ENCODE peak calls at places on chromosomes 3 and 15, in five cellular contexts. G is T1000, R is NCI-H1694 treated with DMSO at 0.1 percent for 48 hours, H is epithelial cell of proximal tubule, I is GM23248. J is an unnamed sample.

GRCh38 chr3:177574232-177574856 is 377.1 kb upstream of the TBL1XR1 start:
- DNase-seq in G (no peak), I (peak), R (no peak), H (no peak), J (no peak)

GRCh38 chr3:10777627-10778026 is 38.4 kb upstream of the SLC6A11 start:
- DNase-seq in G (no peak), H (no peak), R (no peak), I (no peak), J (no peak)

GRCh38 chr3:41933154-41933676 is 28.7 kb downstream of the ULK4 start:
- DNase-seq in G (peak), R (no peak), H (no peak), I (peak), J (no peak)

GRCh38 chr3:61876797-61877196 is 315.4 kb downstream of the PTPRG start:
- DNase-seq in R (no peak), H (no peak), I (peak), G (no peak), J (no peak)

GRCh38 chr15:34318277-34319079 is 19.1 kb downstream of the SLC12A6 start:
- DNase-seq in I (peak), H (peak), R (no peak), G (no peak), J (peak)

GRCh38 chr15:68818671-68819450 is 1.8 kb downstream of the ANP32A start:
- DNase-seq in G (no peak), I (peak), R (peak), H (no peak), J (no peak)

GRCh38 chr3:72441284-72441994 is 406.8 kb downstream of the SHQ1 start:
- DNase-seq in I (peak), R (no peak), G (no peak), H (no peak), J (no peak)

GRCh38 chr15:81071130-81071529 is 62.9 kb upstream of the CFAP161 start:
- DNase-seq in R (no peak), G (no peak), H (no peak), I (peak), J (no peak)

GRCh38 chr15:71660501-71660900 is 149.9 kb upstream of the NR2E3 start:
- DNase-seq in R (peak), G (no peak), I (no peak), H (no peak), J (no peak)

GRCh38 chr3:29384640-29385039 is 103.8 kb downstream of the RBMS3 start:
- DNase-seq in G (no peak), R (no peak), H (no peak), I (peak), J (no peak)

GRCh38 chr15:95475067-95475466 is 855.4 kb upstream of the NR2F2 start:
- DNase-seq in R (no peak), G (no peak), I (no peak), H (no peak), J (no peak)

GRCh38 chr3:177881330-177881729 is 654.9 kb upstream of the KCNMB2 start:
- DNase-seq in H (no peak), I (no peak), R (no peak), G (no peak), J (no peak)

GRCh38 chr3:196008929-196009328 is 73.0 kb downstream of the TFRC start:
- DNase-seq in R (no peak), H (no peak), G (no peak), I (no peak), J (no peak)

GRCh38 chr15:89068325-89068784 is 19.9 kb upstream of the ABHD2 start:
- DNase-seq in I (peak), H (no peak), G (peak), R (no peak), J (no peak)

GRCh38 chr3:159239054-159239453 is 437.2 kb downstream of the MFSD1 start:
- DNase-seq in H (no peak), R (no peak), I (peak), G (no peak), J (no peak)

GRCh38 chr15:80487884-80488283 is 83.7 kb downstream of the ARNT2 start:
- DNase-seq in R (no peak), H (no peak), G (no peak), I (no peak), J (no peak)

GRCh38 chr3:197465996-197466549 is 89.7 kb downstream of the BDH1 start:
- DNase-seq in R (no peak), I (peak), H (no peak), G (no peak), J (no peak)

GRCh38 chr15:91099616-91100560 is at the start of gene SV2B:
- DNase-seq in I (peak), R (no peak), H (no peak), G (no peak), J (no peak)

GRCh38 chr3:79368403-79368802 is 399.4 kb downstream of the ROBO1 start:
- DNase-seq in I (no peak), H (no peak), R (no peak), G (no peak), J (no peak)

GRCh38 chr15:99492716-99493115 is 73.1 kb upstream of the MEF2A start:
- DNase-seq in G (no peak), H (no peak), R (no peak), I (no peak), J (no peak)

GRCh38 chr3:63064216-63064755 is 189.1 kb upstream of the CADPS start:
- DNase-seq in G (no peak), I (peak), R (no peak), H (no peak), J (no peak)

GRCh38 chr3:45796902-45797637 is 734 bp upstream of the SLC6A20 start:
- DNase-seq in I (no peak), R (no peak), G (no peak), H (no peak), J (no peak)

GRCh38 chr15:90862964-90863721 is 5.2 kb upstream of the FURIN start:
- DNase-seq in G (peak), R (no peak), I (peak), H (no peak), J (no peak)

GRCh38 chr3:152021951-152022461 is 148.6 kb downstream of the SUCNR1 start:
- DNase-seq in I (peak), R (no peak), H (peak), G (peak), J (no peak)

GRCh38 chr3:109018828-109019227 is 65.1 kb upstream of the GUCA1C start:
- DNase-seq in G (no peak), R (no peak), I (peak), H (no peak), J (no peak)

GRCh38 chr15:62165029-62165792 is at the start of gene C2CD4B:
- DNase-seq in G (no peak), R (no peak), I (peak), H (no peak), J (no peak)

GRCh38 chr15:25170113-25170731 is 215.4 kb downstream of the SNRPN start:
- DNase-seq in G (no peak), H (no peak), R (no peak), I (no peak), J (no peak)

GRCh38 chr15:77737238-77738037 is 104.7 kb upstream of the LINGO1 start:
- DNase-seq in H (no peak), R (no peak), G (no peak), I (no peak), J (no peak)

GRCh38 chr3:17577795-17578520 is 164.5 kb downstream of the TBC1D5 start:
- DNase-seq in H (peak), I (peak), G (no peak), R (no peak), J (no peak)

GRCh38 chr3:128426128-128426921 is 40.4 kb downstream of the DNAJB8 start:
- DNase-seq in H (no peak), G (no peak), R (no peak), I (peak), J (peak)

GRCh38 chr3:112302881-112303761 is 9.1 kb upstream of the SLC9C1 start:
- DNase-seq in I (peak), R (no peak), G (no peak), H (no peak), J (no peak)

GRCh38 chr3:152330565-152330964 is 61.8 kb downstream of the MBNL1 start:
- DNase-seq in R (no peak), H (no peak), G (no peak), I (no peak), J (no peak)

GRCh38 chr3:66386925-66387650 is 113.7 kb downstream of the LRIG1 start:
- DNase-seq in R (no peak), I (no peak), H (no peak), G (peak), J (no peak)

GRCh38 chr3:112002458-112002971 is 3.8 kb downstream of the TAGLN3 start:
- DNase-seq in R (no peak), I (peak), G (no peak), H (no peak), J (peak)

GRCh38 chr3:171206283-171206682 is 179.8 kb upstream of the SLC2A2 start:
- DNase-seq in G (no peak), H (no peak), R (no peak), I (no peak), J (no peak)

GRCh38 chr3:143071776-143072175 is 47.8 kb upstream of the CHST2 start:
- DNase-seq in G (no peak), R (no peak), H (no peak), I (peak), J (no peak)

GRCh38 chr3:48984648-48985047 is 5.4 kb upstream of the P4HTM start:
- DNase-seq in G (no peak), H (no peak), I (peak), R (no peak), J (no peak)